ENCODE peak calls at places on chromosomes 4 and X, in seven cellular contexts. V, H, P, X, F, L and M are unnamed samples.

GRCh38 chr4:105147226-105148151 is 813 bp downstream of the TET2 start:
- DNase-seq in V (no peak), H (no peak), P (peak), X (peak), F (no peak), L (peak), M (peak)

GRCh38 chrX:134388161-134389109 is 71.5 kb upstream of the HPRT1 start:
- DNase-seq in V (no peak), H (no peak), P (no peak), X (no peak), F (no peak), L (no peak), M (no peak)

GRCh38 chr4:27003602-27004238 is 143.1 kb downstream of the STIM2 start:
- DNase-seq in V (no peak), H (no peak), P (peak), X (no peak), F (no peak), L (no peak), M (no peak)

GRCh38 chr4:13919021-13919441 is 291.5 kb upstream of the BOD1L1 start:
- DNase-seq in V (no peak), H (no peak), P (no peak), X (no peak), F (no peak), L (no peak), M (no peak)

GRCh38 chr4:2712261-2712842 is 43.8 kb downstream of the TNIP2 start:
- DNase-seq in V (no peak), H (no peak), P (no peak), X (no peak), F (no peak), L (no peak), M (peak)

GRCh38 chrX:1221296-1221845 is 8.9 kb upstream of the CRLF2 start:
- DNase-seq in V (no peak), H (no peak), P (no peak), X (no peak), F (no peak), L (no peak), M (no peak)

GRCh38 chr4:142719854-142720541 is 126.1 kb downstream of the INPP4B start:
- DNase-seq in V (no peak), H (no peak), P (no peak), X (peak), F (no peak), L (no peak), M (no peak)

GRCh38 chr4:52861171-52861873 is 795 bp upstream of the RASL11B start:
- DNase-seq in V (no peak), H (peak), P (peak), X (no peak), F (no peak), L (no peak), M (no peak)

GRCh38 chr4:24476209-24476781 is 108.1 kb downstream of the DHX15 start:
- DNase-seq in V (no peak), H (no peak), P (no peak), X (peak), F (no peak), L (no peak), M (no peak)

GRCh38 chrX:40748977-40749376 is 13.6 kb upstream of the MED14 start:
- DNase-seq in V (no peak), H (no peak), P (no peak), X (no peak), F (no peak), L (no peak), M (no peak)

GRCh38 chrX:43860646-43861370 is 21.4 kb downstream of the MAOB start:
- DNase-seq in V (no peak), H (no peak), P (no peak), X (peak), F (no peak), L (no peak), M (no peak)

GRCh38 chr4:42104521-42104920 is 47.9 kb downstream of the BEND4 start:
- DNase-seq in V (no peak), H (no peak), P (no peak), X (peak), F (no peak), L (no peak), M (no peak)

GRCh38 chrX:129654652-129655546 is at the start of gene APLN:
- DNase-seq in V (no peak), H (peak), P (peak), X (no peak), F (peak), L (peak), M (peak)

GRCh38 chr4:21304061-21304541 is 603.8 kb downstream of the PACRGL start:
- DNase-seq in V (peak), H (peak), P (no peak), X (no peak), F (no peak), L (no peak), M (peak)

GRCh38 chrX:68387786-68388185 is 45.5 kb downstream of the OPHN1 start:
- DNase-seq in V (no peak), H (no peak), P (no peak), X (no peak), F (no peak), L (no peak), M (no peak)

GRCh38 chr4:69860007-69860406 is at the start of gene SULT1E1:
- DNase-seq in V (no peak), H (no peak), P (no peak), X (peak), F (no peak), L (no peak), M (no peak)

GRCh38 chrX:149221246-149221645 is 283.9 kb downstream of the IDS start:
- DNase-seq in V (no peak), H (no peak), P (no peak), X (no peak), F (no peak), L (no peak), M (no peak)

GRCh38 chrX:110317820-110318663 is at the start of gene AMMECR1:
- DNase-seq in V (peak), H (peak), P (peak), X (peak), F (peak), L (peak), M (peak)

GRCh38 chr4:176814770-176815169 is 22.0 kb upstream of the VEGFC start:
- DNase-seq in V (no peak), H (no peak), P (no peak), X (no peak), F (no peak), L (no peak), M (no peak)

GRCh38 chrX:39152106-39152649 is 350.9 kb downstream of the MID1IP1 start:
- DNase-seq in V (peak), H (peak), P (peak), X (peak), F (no peak), L (peak), M (peak)

GRCh38 chrX:66635360-66635759 is 3.5 kb downstream of the EDA2R start:
- DNase-seq in V (no peak), H (no peak), P (no peak), X (peak), F (no peak), L (no peak), M (no peak)

GRCh38 chr4:55866973-55867574 is 13.6 kb downstream of the EXOC1 start:
- DNase-seq in V (no peak), H (no peak), P (peak), X (peak), F (no peak), L (no peak), M (no peak)

GRCh38 chrX:123685273-123685672 is 47.6 kb downstream of the THOC2 start:
- DNase-seq in V (no peak), H (no peak), P (no peak), X (no peak), F (no peak), L (no peak), M (no peak)

GRCh38 chrX:19991350-19991718 is 473 bp upstream of the BCLAF3 start:
- DNase-seq in V (no peak), H (no peak), P (peak), X (no peak), F (no peak), L (no peak), M (no peak)
- TF ChIP-seq CTCF in V (no peak), H (peak), P (peak), X (no peak), F (no peak), L (no peak), M (peak)

GRCh38 chr4:138217567-138217966 is 24.6 kb downstream of the SLC7A11 start:
- DNase-seq in V (no peak), H (no peak), P (no peak), X (no peak), F (no peak), L (no peak), M (no peak)

GRCh38 chr4:138218976-138219375 is 23.2 kb downstream of the SLC7A11 start:
- DNase-seq in V (no peak), H (no peak), P (no peak), X (no peak), F (no peak), L (no peak), M (no peak)

GRCh38 chr4:138222041-138222440 is 20.1 kb downstream of the SLC7A11 start:
- DNase-seq in V (no peak), H (no peak), P (no peak), X (peak), F (no peak), L (no peak), M (no peak)

DNA sequence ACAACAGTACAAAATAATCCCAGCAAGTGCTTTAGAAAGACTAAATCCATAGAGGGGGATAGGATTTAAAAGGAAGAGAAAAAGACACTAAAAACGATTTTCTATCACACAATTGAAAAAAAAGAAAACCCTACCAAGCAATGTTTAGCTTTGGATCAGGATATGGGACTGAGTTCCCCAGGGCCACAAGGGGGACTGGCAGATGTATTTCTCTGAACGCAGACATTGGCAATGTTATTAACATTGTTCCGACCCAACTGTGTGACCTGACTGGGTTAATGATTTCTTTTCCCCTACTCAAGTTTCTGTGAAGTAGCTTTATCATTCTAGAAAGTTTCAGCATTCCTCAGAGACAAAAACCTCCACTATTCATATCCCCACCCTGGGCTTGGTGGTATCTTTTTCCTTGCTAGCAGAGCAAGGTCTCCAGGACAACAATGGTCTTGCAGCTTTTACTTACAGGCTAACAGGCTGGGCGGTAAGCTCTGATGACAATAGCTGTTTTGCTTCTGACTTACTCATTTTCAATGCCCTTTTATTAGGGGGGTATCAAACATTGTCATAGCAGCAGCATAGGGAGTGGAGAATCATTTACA is 25.8 kb downstream of the SLC7A11 start:
- DNase-seq in V (no peak), H (no peak), P (no peak), X (no peak), F (no peak), L (no peak), M (no peak)
- TF ChIP-seq CTCF in V (peak), H (no peak), P (no peak), X (no peak), F (no peak), L (no peak), M (no peak)

DNA sequence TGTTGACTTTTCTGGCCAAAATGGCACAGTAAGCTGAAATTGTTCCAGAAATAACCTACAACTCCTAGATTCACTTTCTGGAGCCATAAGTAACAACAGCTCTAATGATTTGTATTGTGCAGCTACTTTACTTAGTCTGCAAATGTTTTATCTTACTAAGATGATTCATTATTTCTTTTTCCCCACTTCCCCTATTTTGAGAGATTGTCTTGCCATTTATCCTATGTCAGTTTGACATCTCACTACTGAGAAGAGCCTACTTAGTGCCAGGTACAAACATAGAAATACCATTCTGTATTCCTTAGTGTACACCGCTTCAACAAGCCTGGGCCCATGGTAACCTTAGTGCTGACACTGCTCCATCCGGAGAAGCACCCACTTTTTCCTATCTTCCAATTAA is 13.8 kb upstream of the STK26 start:
- DNase-seq in V (no peak), H (no peak), P (no peak), X (no peak), F (no peak), L (no peak), M (no peak)
- TF ChIP-seq CTCF in V (no peak), H (no peak), P (no peak), X (no peak), F (no peak), L (no peak), M (no peak)

DNA sequence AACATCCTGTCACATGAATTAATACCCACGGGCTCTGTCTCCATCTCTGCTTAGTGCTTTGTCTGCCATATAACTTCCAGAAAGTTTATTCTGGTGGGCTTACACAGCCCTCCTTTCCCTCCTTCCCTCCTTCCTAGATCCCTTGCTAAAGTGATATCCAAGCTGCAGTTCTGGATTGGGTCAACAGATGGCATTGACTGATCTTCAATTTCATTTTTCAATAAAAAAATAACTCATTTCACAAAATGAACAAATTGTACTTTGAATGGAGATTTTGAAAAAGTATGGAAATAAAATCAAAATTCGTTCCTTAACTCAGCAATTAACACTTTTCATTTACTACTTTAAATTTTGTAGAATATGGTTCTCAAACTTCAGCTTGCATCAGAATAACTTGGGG is 94.9 kb downstream of the NXF2 start:
- DNase-seq in V (no peak), H (no peak), P (no peak), X (no peak), F (no peak), L (no peak), M (no peak)
- TF ChIP-seq CTCF in V (peak), H (no peak), P (no peak), X (no peak), F (peak), L (no peak), M (peak)

DNA sequence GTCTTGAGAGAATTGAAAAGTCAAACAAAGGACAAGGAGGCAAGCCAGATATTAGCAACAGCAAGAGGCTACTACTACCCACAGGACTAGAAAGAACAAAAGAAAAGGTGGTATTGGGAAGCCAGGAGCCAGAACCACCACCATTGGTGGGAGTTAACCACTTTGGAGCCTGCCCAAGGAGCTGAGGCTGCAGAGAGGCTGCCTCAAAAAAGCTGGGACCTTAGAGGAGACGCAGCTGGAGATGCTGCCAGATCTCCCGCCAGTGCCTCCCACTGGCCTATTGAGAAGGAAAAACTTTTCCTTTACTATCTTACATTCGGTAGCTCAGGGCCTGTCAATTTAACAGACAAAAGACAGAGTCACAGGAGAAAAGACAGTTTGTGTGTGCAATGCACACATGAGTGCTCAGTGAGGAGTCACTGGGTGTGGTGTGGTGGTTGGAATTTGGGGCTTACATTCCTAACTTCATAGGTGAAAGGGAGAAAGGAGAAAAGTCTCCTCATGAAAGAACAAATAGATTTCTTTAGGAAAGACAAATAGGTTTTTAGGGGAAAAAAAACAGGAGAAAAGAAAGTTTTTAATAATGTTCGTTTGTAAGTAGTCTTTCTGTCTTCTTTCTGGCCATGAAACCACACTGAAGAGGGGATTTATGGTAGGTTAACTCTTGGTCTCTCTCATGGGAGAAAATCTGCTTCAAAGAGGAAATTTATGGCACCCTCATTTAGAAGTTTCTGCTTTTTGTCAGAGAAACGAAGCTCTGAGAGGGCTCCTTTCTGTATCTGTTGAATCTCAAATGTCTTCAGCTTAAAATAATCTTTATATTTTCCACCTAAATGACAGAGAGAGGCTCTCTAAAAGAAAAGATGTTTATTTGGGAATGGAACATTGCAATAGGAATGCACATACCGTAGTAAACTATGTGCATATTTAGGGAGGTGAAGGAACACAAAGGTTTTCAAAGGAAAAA is 52.6 kb upstream of the HPSE start:
- DNase-seq in V (no peak), H (no peak), P (no peak), X (no peak), F (no peak), L (no peak), M (no peak)
- TF ChIP-seq CTCF in V (no peak), H (no peak), P (no peak), X (no peak), F (no peak), L (no peak), M (no peak)

DNA sequence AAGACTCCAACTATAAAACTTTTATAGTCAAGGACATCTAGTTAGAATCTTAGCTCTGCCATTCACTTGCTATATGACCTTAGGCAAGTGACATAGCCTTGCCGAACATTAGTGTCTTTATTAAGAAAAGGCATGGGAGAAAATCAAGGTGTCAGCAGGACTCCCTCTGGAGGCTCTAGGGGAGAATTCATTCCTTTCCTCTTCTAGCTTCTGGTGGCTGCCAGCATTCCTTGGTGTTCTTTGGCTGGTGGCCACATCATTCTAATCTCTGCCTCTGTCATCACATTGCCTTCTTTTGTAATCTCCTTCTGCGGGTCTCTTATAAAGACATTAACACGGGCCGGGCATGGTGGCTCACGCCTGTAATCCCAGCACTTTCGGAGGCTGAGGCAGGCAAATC is 99.8 kb downstream of the PPP1R2C start:
- DNase-seq in V (no peak), H (no peak), P (no peak), X (peak), F (no peak), L (no peak), M (no peak)
- TF ChIP-seq CTCF in V (peak), H (no peak), P (no peak), X (peak), F (peak), L (no peak), M (no peak)